ENCODE peak calls at places on chromosomes 12 and 14, in five cellular contexts. One of them, this sample, is unnamed.

GRCh38 chr12:120709976-120710804 is at the start of gene UNC119B:
- DNase-seq in kidney epithelial cell: no peak
- DNase-seq in GM13976: peak
- DNase-seq in IMR-90: peak
- DNase-seq in choroid plexus epithelial cell: peak
- DNase-seq in this sample: peak

GRCh38 chr14:105249175-105250007 is 1.1 kb downstream of the BTBD6 start:
- DNase-seq in kidney epithelial cell: no peak
- DNase-seq in GM13976: no peak
- DNase-seq in IMR-90: peak
- DNase-seq in choroid plexus epithelial cell: peak
- DNase-seq in this sample: no peak

GRCh38 chr12:3275171-3276041 is 198.2 kb downstream of the TSPAN9 start:
- DNase-seq in kidney epithelial cell: no peak
- DNase-seq in GM13976: peak
- DNase-seq in IMR-90: peak
- DNase-seq in choroid plexus epithelial cell: peak
- DNase-seq in this sample: peak

GRCh38 chr14:67582061-67582460 is 18.0 kb downstream of the PIGH start:
- DNase-seq in kidney epithelial cell: no peak
- DNase-seq in GM13976: no peak
- DNase-seq in IMR-90: no peak
- DNase-seq in choroid plexus epithelial cell: no peak
- DNase-seq in this sample: no peak

GRCh38 chr12:102512523-102512922 is 32.2 kb upstream of the IGF1 start:
- DNase-seq in kidney epithelial cell: no peak
- DNase-seq in GM13976: no peak
- DNase-seq in IMR-90: no peak
- DNase-seq in choroid plexus epithelial cell: no peak
- DNase-seq in this sample: no peak

GRCh38 chr14:93734086-93734822 is 54.0 kb downstream of the PRIMA1 start:
- DNase-seq in kidney epithelial cell: no peak
- DNase-seq in GM13976: no peak
- DNase-seq in IMR-90: no peak
- DNase-seq in choroid plexus epithelial cell: no peak
- DNase-seq in this sample: peak

GRCh38 chr14:103550451-103551337 is 11.8 kb downstream of the BAG5 start:
- DNase-seq in kidney epithelial cell: peak
- DNase-seq in GM13976: no peak
- DNase-seq in IMR-90: no peak
- DNase-seq in choroid plexus epithelial cell: no peak
- DNase-seq in this sample: no peak

GRCh38 chr12:95611676-95612309 is 60.5 kb upstream of the USP44 start:
- DNase-seq in kidney epithelial cell: no peak
- DNase-seq in GM13976: no peak
- DNase-seq in IMR-90: peak
- DNase-seq in choroid plexus epithelial cell: no peak
- DNase-seq in this sample: no peak

GRCh38 chr12:92041742-92042141 is 103.9 kb downstream of the BTG1 start:
- DNase-seq in kidney epithelial cell: no peak
- DNase-seq in GM13976: no peak
- DNase-seq in IMR-90: peak
- DNase-seq in choroid plexus epithelial cell: no peak
- DNase-seq in this sample: no peak

GRCh38 chr14:29037428-29037827 is 270.8 kb downstream of the FOXG1 start:
- DNase-seq in kidney epithelial cell: no peak
- DNase-seq in GM13976: no peak
- DNase-seq in IMR-90: peak
- DNase-seq in choroid plexus epithelial cell: peak
- DNase-seq in this sample: no peak

GRCh38 chr12:15751741-15752140 is 37.4 kb downstream of the EPS8 start:
- DNase-seq in kidney epithelial cell: no peak
- DNase-seq in GM13976: no peak
- DNase-seq in IMR-90: no peak
- DNase-seq in choroid plexus epithelial cell: no peak
- DNase-seq in this sample: no peak

GRCh38 chr12:48013287-48013686 is 9.0 kb upstream of the COL2A1 start:
- DNase-seq in kidney epithelial cell: no peak
- DNase-seq in GM13976: no peak
- DNase-seq in IMR-90: no peak
- DNase-seq in choroid plexus epithelial cell: no peak
- DNase-seq in this sample: no peak

GRCh38 chr12:63415357-63415756 is 252.9 kb downstream of the DPY19L2 start:
- DNase-seq in kidney epithelial cell: no peak
- DNase-seq in GM13976: no peak
- DNase-seq in IMR-90: no peak
- DNase-seq in choroid plexus epithelial cell: no peak
- DNase-seq in this sample: no peak

GRCh38 chr12:63423839-63424238 is 244.5 kb downstream of the DPY19L2 start:
- DNase-seq in kidney epithelial cell: no peak
- DNase-seq in GM13976: no peak
- DNase-seq in IMR-90: no peak
- DNase-seq in choroid plexus epithelial cell: no peak
- DNase-seq in this sample: no peak

GRCh38 chr12:63416788-63417187 is 251.5 kb downstream of the DPY19L2 start:
- DNase-seq in kidney epithelial cell: no peak
- DNase-seq in GM13976: no peak
- DNase-seq in IMR-90: no peak
- DNase-seq in choroid plexus epithelial cell: no peak
- DNase-seq in this sample: no peak

GRCh38 chr12:63419119-63419518 is 249.2 kb downstream of the DPY19L2 start:
- DNase-seq in kidney epithelial cell: peak
- DNase-seq in GM13976: no peak
- DNase-seq in IMR-90: no peak
- DNase-seq in choroid plexus epithelial cell: no peak
- DNase-seq in this sample: no peak

GRCh38 chr12:63420206-63420644 is 248.1 kb downstream of the DPY19L2 start:
- DNase-seq in kidney epithelial cell: no peak
- DNase-seq in GM13976: peak
- DNase-seq in IMR-90: peak
- DNase-seq in choroid plexus epithelial cell: peak
- DNase-seq in this sample: peak
- TF ChIP-seq CTCF in kidney epithelial cell: peak
- TF ChIP-seq CTCF in GM13976: peak
- TF ChIP-seq CTCF in IMR-90: peak
- TF ChIP-seq CTCF in choroid plexus epithelial cell: peak
- TF ChIP-seq CTCF in this sample: peak

GRCh38 chr14:24299255-24300191 is at the start of the genes DHRS1 and NOP9:
- DNase-seq in kidney epithelial cell: peak
- DNase-seq in GM13976: peak
- DNase-seq in IMR-90: peak
- DNase-seq in choroid plexus epithelial cell: peak
- DNase-seq in this sample: peak

GRCh38 chr14:24300326-24300980 is 803 bp downstream of the NOP9 start:
- DNase-seq in kidney epithelial cell: no peak
- DNase-seq in GM13976: no peak
- DNase-seq in IMR-90: no peak
- DNase-seq in choroid plexus epithelial cell: no peak
- DNase-seq in this sample: no peak

GRCh38 chr14:24296341-24297157 is 3.0 kb downstream of the DHRS1 start:
- DNase-seq in kidney epithelial cell: peak
- DNase-seq in GM13976: peak
- DNase-seq in IMR-90: peak
- DNase-seq in choroid plexus epithelial cell: peak
- DNase-seq in this sample: peak

GRCh38 chr14:24298892-24299254 is 707 bp downstream of the DHRS1 start:
- DNase-seq in kidney epithelial cell: peak
- DNase-seq in GM13976: no peak
- DNase-seq in IMR-90: peak
- DNase-seq in choroid plexus epithelial cell: peak
- DNase-seq in this sample: peak

GRCh38 chr14:24297190-24297964 is 2.2 kb downstream of the DHRS1 start:
- DNase-seq in kidney epithelial cell: no peak
- DNase-seq in GM13976: no peak
- DNase-seq in IMR-90: peak
- DNase-seq in choroid plexus epithelial cell: peak
- DNase-seq in this sample: no peak
- TF ChIP-seq CTCF in kidney epithelial cell: peak
- TF ChIP-seq CTCF in GM13976: peak
- TF ChIP-seq CTCF in IMR-90: peak
- TF ChIP-seq CTCF in choroid plexus epithelial cell: peak
- TF ChIP-seq CTCF in this sample: no peak

GRCh38 chr14:75176142-75176820 is at the start of gene TMED10:
- DNase-seq in kidney epithelial cell: no peak
- DNase-seq in GM13976: peak
- DNase-seq in IMR-90: peak
- DNase-seq in choroid plexus epithelial cell: peak
- DNase-seq in this sample: peak
- TF ChIP-seq CTCF in kidney epithelial cell: no peak
- TF ChIP-seq CTCF in GM13976: no peak
- TF ChIP-seq CTCF in IMR-90: no peak
- TF ChIP-seq CTCF in choroid plexus epithelial cell: peak
- TF ChIP-seq CTCF in this sample: no peak

DNA sequence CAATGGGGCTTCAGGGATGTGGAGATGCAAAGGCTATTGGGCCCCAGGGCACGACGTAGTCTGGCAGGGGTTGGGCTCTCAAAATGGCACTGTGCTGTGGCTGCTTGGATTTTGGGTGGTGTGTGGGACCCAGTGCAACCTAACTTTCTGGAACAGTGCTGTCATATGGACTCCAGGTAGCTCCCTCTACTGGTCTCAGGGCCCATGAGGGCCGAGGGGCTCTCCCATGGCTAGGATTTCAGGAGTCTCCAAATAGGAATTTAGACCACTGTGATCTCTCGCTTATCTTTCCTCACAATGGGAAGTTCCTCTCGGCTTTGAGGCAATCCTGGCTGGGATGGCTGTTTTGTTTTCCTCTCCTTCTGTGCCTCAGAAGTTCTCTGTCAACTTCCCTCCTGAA is 68.2 kb upstream of the MUCL1 start:
- DNase-seq in kidney epithelial cell: no peak
- DNase-seq in GM13976: no peak
- DNase-seq in IMR-90: no peak
- DNase-seq in choroid plexus epithelial cell: no peak
- DNase-seq in this sample: no peak
- TF ChIP-seq CTCF in kidney epithelial cell: no peak
- TF ChIP-seq CTCF in GM13976: no peak
- TF ChIP-seq CTCF in IMR-90: no peak
- TF ChIP-seq CTCF in choroid plexus epithelial cell: no peak
- TF ChIP-seq CTCF in this sample: no peak

DNA sequence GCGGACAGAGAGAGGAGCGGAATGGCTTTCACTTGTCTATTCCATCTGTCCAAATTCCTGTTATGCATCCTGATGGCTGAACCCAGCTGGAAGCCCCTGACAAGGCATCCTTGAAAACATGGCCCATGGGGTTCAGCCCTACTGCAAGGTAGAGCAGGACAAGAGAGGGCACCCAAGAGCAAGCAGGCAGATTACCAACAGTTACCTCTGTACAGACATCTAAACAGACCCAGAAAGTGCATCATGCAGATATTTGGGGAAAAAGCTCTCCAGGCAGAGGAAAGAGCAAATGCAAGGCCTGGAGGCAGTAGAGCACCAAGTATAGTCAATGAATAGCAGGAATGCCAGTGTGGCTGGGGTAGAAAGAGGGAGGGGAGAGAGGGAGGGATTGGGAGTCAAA is 407.5 kb downstream of the PCNX1 start:
- DNase-seq in kidney epithelial cell: no peak
- DNase-seq in GM13976: no peak
- DNase-seq in IMR-90: no peak
- DNase-seq in choroid plexus epithelial cell: no peak
- DNase-seq in this sample: no peak
- TF ChIP-seq CTCF in kidney epithelial cell: no peak
- TF ChIP-seq CTCF in GM13976: no peak
- TF ChIP-seq CTCF in IMR-90: no peak
- TF ChIP-seq CTCF in choroid plexus epithelial cell: no peak
- TF ChIP-seq CTCF in this sample: no peak

GRCh38 chr12:6752931-6753771 is at the start of gene MLF2:
- DNase-seq in kidney epithelial cell: peak
- DNase-seq in GM13976: peak
- DNase-seq in IMR-90: peak
- DNase-seq in choroid plexus epithelial cell: peak
- DNase-seq in this sample: peak
- TF ChIP-seq CTCF in kidney epithelial cell: no peak
- TF ChIP-seq CTCF in GM13976: peak
- TF ChIP-seq CTCF in IMR-90: no peak
- TF ChIP-seq CTCF in choroid plexus epithelial cell: no peak
- TF ChIP-seq CTCF in this sample: no peak

GRCh38 chr12:27583981-27584380 is 60.0 kb downstream of the PPFIBP1 start:
- DNase-seq in kidney epithelial cell: no peak
- DNase-seq in GM13976: no peak
- DNase-seq in IMR-90: no peak
- DNase-seq in choroid plexus epithelial cell: no peak
- DNase-seq in this sample: no peak

GRCh38 chr12:27578689-27579372 is 54.8 kb downstream of the PPFIBP1 start:
- DNase-seq in kidney epithelial cell: no peak
- DNase-seq in GM13976: no peak
- DNase-seq in IMR-90: no peak
- DNase-seq in choroid plexus epithelial cell: no peak
- DNase-seq in this sample: no peak

GRCh38 chr12:27583057-27583797 is 59.2 kb downstream of the PPFIBP1 start:
- DNase-seq in kidney epithelial cell: no peak
- DNase-seq in GM13976: no peak
- DNase-seq in IMR-90: peak
- DNase-seq in choroid plexus epithelial cell: peak
- DNase-seq in this sample: no peak

GRCh38 chr12:27577688-27578087 is 53.7 kb downstream of the PPFIBP1 start:
- DNase-seq in kidney epithelial cell: no peak
- DNase-seq in GM13976: no peak
- DNase-seq in IMR-90: no peak
- DNase-seq in choroid plexus epithelial cell: no peak
- DNase-seq in this sample: no peak

GRCh38 chr12:27580561-27581330 is 56.7 kb downstream of the PPFIBP1 start:
- DNase-seq in kidney epithelial cell: no peak
- DNase-seq in GM13976: no peak
- DNase-seq in IMR-90: no peak
- DNase-seq in choroid plexus epithelial cell: no peak
- DNase-seq in this sample: no peak
- TF ChIP-seq CTCF in kidney epithelial cell: no peak
- TF ChIP-seq CTCF in GM13976: no peak
- TF ChIP-seq CTCF in IMR-90: no peak
- TF ChIP-seq CTCF in choroid plexus epithelial cell: no peak
- TF ChIP-seq CTCF in this sample: no peak

GRCh38 chr12:30323008-30323407 is 372.7 kb downstream of the IPO8 start:
- DNase-seq in kidney epithelial cell: no peak
- DNase-seq in GM13976: no peak
- DNase-seq in IMR-90: no peak
- DNase-seq in choroid plexus epithelial cell: peak
- DNase-seq in this sample: no peak
- TF ChIP-seq CTCF in kidney epithelial cell: no peak
- TF ChIP-seq CTCF in GM13976: no peak
- TF ChIP-seq CTCF in IMR-90: no peak
- TF ChIP-seq CTCF in choroid plexus epithelial cell: peak
- TF ChIP-seq CTCF in this sample: no peak

GRCh38 chr12:111687952-111688351 is 2.1 kb downstream of the ACAD10 start:
- DNase-seq in kidney epithelial cell: no peak
- DNase-seq in GM13976: no peak
- DNase-seq in IMR-90: no peak
- DNase-seq in choroid plexus epithelial cell: no peak
- DNase-seq in this sample: no peak

GRCh38 chr12:111685322-111685810 is 390 bp downstream of the BRAP start:
- DNase-seq in kidney epithelial cell: no peak
- DNase-seq in GM13976: peak
- DNase-seq in IMR-90: no peak
- DNase-seq in choroid plexus epithelial cell: no peak
- DNase-seq in this sample: peak

GRCh38 chr12:111687255-111687654 is 1.4 kb downstream of the ACAD10 start:
- DNase-seq in kidney epithelial cell: no peak
- DNase-seq in GM13976: peak
- DNase-seq in IMR-90: no peak
- DNase-seq in choroid plexus epithelial cell: peak
- DNase-seq in this sample: peak

GRCh38 chr12:111686574-111687105 is 787 bp downstream of the ACAD10 start:
- DNase-seq in kidney epithelial cell: no peak
- DNase-seq in GM13976: no peak
- DNase-seq in IMR-90: peak
- DNase-seq in choroid plexus epithelial cell: peak
- DNase-seq in this sample: no peak

GRCh38 chr12:111685811-111686573 is at the start of the genes ACAD10 and BRAP:
- DNase-seq in kidney epithelial cell: peak
- DNase-seq in GM13976: peak
- DNase-seq in IMR-90: peak
- DNase-seq in choroid plexus epithelial cell: peak
- DNase-seq in this sample: peak
- TF ChIP-seq CTCF in kidney epithelial cell: no peak
- TF ChIP-seq CTCF in GM13976: no peak
- TF ChIP-seq CTCF in IMR-90: no peak
- TF ChIP-seq CTCF in choroid plexus epithelial cell: no peak
- TF ChIP-seq CTCF in this sample: no peak